ENCODE peak calls at places on chromosomes 6 and 20, in nine cellular contexts. One of them, this sample, is unnamed.

GRCh38 chr6:138400326-138400725 is 3.7 kb upstream of the HEBP2 start:
- DNase-seq in neural crest cell: no peak
- DNase-seq in HEK293T: no peak
- DNase-seq in AG10803: no peak
- DNase-seq in GM03348: no peak
- DNase-seq in IMR-90: peak; percentile 64
- DNase-seq in stimulated activated CD8-positive, alpha-beta memory T cell treated with anti-CD3 and anti-CD28 coated beads, Interleukin-15, amount 100 ng/mL, for 1 hour: no peak
- DNase-seq in H54: no peak
- DNase-seq in DMS53: no peak
- DNase-seq in this sample: no peak

GRCh38 chr20:14337400-14338171 is at the start of gene FLRT3:
- DNase-seq in neural crest cell: peak; percentile 71
- DNase-seq in HEK293T: peak; percentile 80
- DNase-seq in AG10803: peak; percentile 90
- DNase-seq in GM03348: peak; percentile 91
- DNase-seq in IMR-90: peak; percentile 96
- DNase-seq in stimulated activated CD8-positive, alpha-beta memory T cell treated with anti-CD3 and anti-CD28 coated beads, Interleukin-15, amount 100 ng/mL, for 1 hour: no peak
- DNase-seq in H54: peak; percentile 30
- DNase-seq in DMS53: peak; percentile 97
- DNase-seq in this sample: peak; percentile 86

GRCh38 chr20:44198872-44199271 is 11.7 kb downstream of the OSER1 start:
- DNase-seq in neural crest cell: no peak
- DNase-seq in HEK293T: no peak
- DNase-seq in AG10803: no peak
- DNase-seq in GM03348: no peak
- DNase-seq in IMR-90: no peak
- DNase-seq in stimulated activated CD8-positive, alpha-beta memory T cell treated with anti-CD3 and anti-CD28 coated beads, Interleukin-15, amount 100 ng/mL, for 1 hour: no peak
- DNase-seq in H54: no peak
- DNase-seq in DMS53: no peak
- DNase-seq in this sample: no peak

GRCh38 chr6:3330199-3330598 is 71.5 kb downstream of the PSMG4 start:
- DNase-seq in neural crest cell: no peak
- DNase-seq in HEK293T: peak; percentile 20
- DNase-seq in AG10803: no peak
- DNase-seq in GM03348: no peak
- DNase-seq in IMR-90: no peak
- DNase-seq in stimulated activated CD8-positive, alpha-beta memory T cell treated with anti-CD3 and anti-CD28 coated beads, Interleukin-15, amount 100 ng/mL, for 1 hour: no peak
- DNase-seq in H54: no peak
- DNase-seq in DMS53: no peak
- DNase-seq in this sample: no peak

GRCh38 chr20:58921564-58921963 is 59.5 kb upstream of the NELFCD start:
- DNase-seq in neural crest cell: no peak
- DNase-seq in HEK293T: no peak
- DNase-seq in AG10803: no peak
- DNase-seq in GM03348: no peak
- DNase-seq in IMR-90: no peak
- DNase-seq in stimulated activated CD8-positive, alpha-beta memory T cell treated with anti-CD3 and anti-CD28 coated beads, Interleukin-15, amount 100 ng/mL, for 1 hour: no peak
- DNase-seq in H54: no peak
- DNase-seq in DMS53: no peak
- DNase-seq in this sample: peak; percentile 56

GRCh38 chr20:24991897-24992419 is 593 bp downstream of the APMAP start:
- DNase-seq in neural crest cell: no peak
- DNase-seq in HEK293T: peak; percentile 49
- DNase-seq in AG10803: no peak
- DNase-seq in GM03348: peak; percentile 61
- DNase-seq in IMR-90: no peak
- DNase-seq in stimulated activated CD8-positive, alpha-beta memory T cell treated with anti-CD3 and anti-CD28 coated beads, Interleukin-15, amount 100 ng/mL, for 1 hour: no peak
- DNase-seq in H54: peak; percentile 20
- DNase-seq in DMS53: peak; percentile 66
- DNase-seq in this sample: no peak

GRCh38 chr6:108720798-108721197 is 127.4 kb upstream of the ARMC2 start:
- DNase-seq in neural crest cell: no peak
- DNase-seq in HEK293T: no peak
- DNase-seq in AG10803: no peak
- DNase-seq in GM03348: no peak
- DNase-seq in IMR-90: no peak
- DNase-seq in stimulated activated CD8-positive, alpha-beta memory T cell treated with anti-CD3 and anti-CD28 coated beads, Interleukin-15, amount 100 ng/mL, for 1 hour: no peak
- DNase-seq in H54: no peak
- DNase-seq in DMS53: no peak
- DNase-seq in this sample: no peak

GRCh38 chr6:27439371-27439770 is 33.5 kb downstream of the ZNF184 start:
- DNase-seq in neural crest cell: no peak
- DNase-seq in HEK293T: no peak
- DNase-seq in AG10803: no peak
- DNase-seq in GM03348: no peak
- DNase-seq in IMR-90: no peak
- DNase-seq in stimulated activated CD8-positive, alpha-beta memory T cell treated with anti-CD3 and anti-CD28 coated beads, Interleukin-15, amount 100 ng/mL, for 1 hour: no peak
- DNase-seq in H54: no peak
- DNase-seq in DMS53: no peak
- DNase-seq in this sample: no peak

GRCh38 chr6:68777956-68778355 is 142.9 kb downstream of the ADGRB3 start:
- DNase-seq in neural crest cell: no peak
- DNase-seq in HEK293T: no peak
- DNase-seq in AG10803: peak; percentile 11
- DNase-seq in GM03348: no peak
- DNase-seq in IMR-90: peak; percentile 2
- DNase-seq in stimulated activated CD8-positive, alpha-beta memory T cell treated with anti-CD3 and anti-CD28 coated beads, Interleukin-15, amount 100 ng/mL, for 1 hour: no peak
- DNase-seq in H54: no peak
- DNase-seq in DMS53: peak; percentile 33
- DNase-seq in this sample: no peak

GRCh38 chr6:87029711-87030314 is 65.1 kb downstream of the CGA start:
- DNase-seq in neural crest cell: no peak
- DNase-seq in HEK293T: peak; percentile 16
- DNase-seq in AG10803: peak; percentile 69
- DNase-seq in GM03348: peak; percentile 62
- DNase-seq in IMR-90: peak; percentile 72
- DNase-seq in stimulated activated CD8-positive, alpha-beta memory T cell treated with anti-CD3 and anti-CD28 coated beads, Interleukin-15, amount 100 ng/mL, for 1 hour: no peak
- DNase-seq in H54: peak; percentile 9
- DNase-seq in DMS53: peak; percentile 70
- DNase-seq in this sample: no peak

GRCh38 chr6:113011803-113012202 is 664.7 kb downstream of the RFPL4B start:
- DNase-seq in neural crest cell: no peak
- DNase-seq in HEK293T: no peak
- DNase-seq in AG10803: peak; percentile 84
- DNase-seq in GM03348: peak; percentile 35
- DNase-seq in IMR-90: peak; percentile 61
- DNase-seq in stimulated activated CD8-positive, alpha-beta memory T cell treated with anti-CD3 and anti-CD28 coated beads, Interleukin-15, amount 100 ng/mL, for 1 hour: no peak
- DNase-seq in H54: no peak
- DNase-seq in DMS53: no peak
- DNase-seq in this sample: no peak

GRCh38 chr6:170279977-170280688 is 10.7 kb downstream of the DLL1 start:
- DNase-seq in neural crest cell: no peak
- DNase-seq in HEK293T: peak; percentile 91
- DNase-seq in AG10803: peak; percentile 44
- DNase-seq in GM03348: peak; percentile 84
- DNase-seq in IMR-90: peak; percentile 12
- DNase-seq in stimulated activated CD8-positive, alpha-beta memory T cell treated with anti-CD3 and anti-CD28 coated beads, Interleukin-15, amount 100 ng/mL, for 1 hour: no peak
- DNase-seq in H54: no peak
- DNase-seq in DMS53: peak; percentile 96
- DNase-seq in this sample: peak; percentile 81

GRCh38 chr20:19823971-19824370 is 65.9 kb downstream of the RIN2 start:
- DNase-seq in neural crest cell: no peak
- DNase-seq in HEK293T: no peak
- DNase-seq in AG10803: no peak
- DNase-seq in GM03348: no peak
- DNase-seq in IMR-90: no peak
- DNase-seq in stimulated activated CD8-positive, alpha-beta memory T cell treated with anti-CD3 and anti-CD28 coated beads, Interleukin-15, amount 100 ng/mL, for 1 hour: no peak
- DNase-seq in H54: no peak
- DNase-seq in DMS53: no peak
- DNase-seq in this sample: no peak

GRCh38 chr6:41334482-41335023 is 855 bp upstream of the NCR2 start:
- DNase-seq in neural crest cell: no peak
- DNase-seq in HEK293T: peak; percentile 54
- DNase-seq in AG10803: no peak
- DNase-seq in GM03348: no peak
- DNase-seq in IMR-90: no peak
- DNase-seq in stimulated activated CD8-positive, alpha-beta memory T cell treated with anti-CD3 and anti-CD28 coated beads, Interleukin-15, amount 100 ng/mL, for 1 hour: no peak
- DNase-seq in H54: no peak
- DNase-seq in DMS53: peak; percentile 14
- DNase-seq in this sample: no peak

GRCh38 chr20:34427331-34427730 is 64.3 kb downstream of the ITCH start:
- DNase-seq in neural crest cell: no peak
- DNase-seq in HEK293T: no peak
- DNase-seq in AG10803: no peak
- DNase-seq in GM03348: no peak
- DNase-seq in IMR-90: no peak
- DNase-seq in stimulated activated CD8-positive, alpha-beta memory T cell treated with anti-CD3 and anti-CD28 coated beads, Interleukin-15, amount 100 ng/mL, for 1 hour: no peak
- DNase-seq in H54: no peak
- DNase-seq in DMS53: no peak
- DNase-seq in this sample: no peak

GRCh38 chr6:16007146-16007545 is 121.7 kb upstream of the MYLIP start:
- DNase-seq in neural crest cell: no peak
- DNase-seq in HEK293T: no peak
- DNase-seq in AG10803: no peak
- DNase-seq in GM03348: no peak
- DNase-seq in IMR-90: no peak
- DNase-seq in stimulated activated CD8-positive, alpha-beta memory T cell treated with anti-CD3 and anti-CD28 coated beads, Interleukin-15, amount 100 ng/mL, for 1 hour: no peak
- DNase-seq in H54: no peak
- DNase-seq in DMS53: no peak
- DNase-seq in this sample: no peak

GRCh38 chr6:12241493-12242214 is 48.5 kb upstream of the EDN1 start:
- DNase-seq in neural crest cell: no peak
- DNase-seq in HEK293T: no peak
- DNase-seq in AG10803: no peak
- DNase-seq in GM03348: no peak
- DNase-seq in IMR-90: no peak
- DNase-seq in stimulated activated CD8-positive, alpha-beta memory T cell treated with anti-CD3 and anti-CD28 coated beads, Interleukin-15, amount 100 ng/mL, for 1 hour: no peak
- DNase-seq in H54: no peak
- DNase-seq in DMS53: no peak
- DNase-seq in this sample: no peak

GRCh38 chr20:37527638-37528441 is at the start of gene BLCAP:
- DNase-seq in neural crest cell: peak; percentile 90
- DNase-seq in HEK293T: peak; percentile 94
- DNase-seq in AG10803: peak; percentile 85
- DNase-seq in GM03348: peak; percentile 98
- DNase-seq in IMR-90: peak; percentile 78
- DNase-seq in stimulated activated CD8-positive, alpha-beta memory T cell treated with anti-CD3 and anti-CD28 coated beads, Interleukin-15, amount 100 ng/mL, for 1 hour: peak; percentile 90
- DNase-seq in H54: peak; percentile 94
- DNase-seq in DMS53: peak; percentile 95
- DNase-seq in this sample: peak; percentile 95

GRCh38 chr6:346389-347030 is 45.0 kb upstream of the IRF4 start:
- DNase-seq in neural crest cell: no peak
- DNase-seq in HEK293T: no peak
- DNase-seq in AG10803: peak; percentile 81
- DNase-seq in GM03348: no peak
- DNase-seq in IMR-90: peak; percentile 48
- DNase-seq in stimulated activated CD8-positive, alpha-beta memory T cell treated with anti-CD3 and anti-CD28 coated beads, Interleukin-15, amount 100 ng/mL, for 1 hour: no peak
- DNase-seq in H54: no peak
- DNase-seq in DMS53: no peak
- DNase-seq in this sample: no peak

GRCh38 chr20:1813101-1813529 is 82.1 kb upstream of the SIRPA start:
- DNase-seq in neural crest cell: no peak
- DNase-seq in HEK293T: no peak
- DNase-seq in AG10803: peak; percentile 96
- DNase-seq in GM03348: peak; percentile 81
- DNase-seq in IMR-90: peak; percentile 97
- DNase-seq in stimulated activated CD8-positive, alpha-beta memory T cell treated with anti-CD3 and anti-CD28 coated beads, Interleukin-15, amount 100 ng/mL, for 1 hour: no peak
- DNase-seq in H54: peak; percentile 38
- DNase-seq in DMS53: no peak
- DNase-seq in this sample: no peak

GRCh38 chr6:77105091-77105490 is 358.2 kb downstream of the HTR1B start:
- DNase-seq in neural crest cell: no peak
- DNase-seq in HEK293T: no peak
- DNase-seq in AG10803: no peak
- DNase-seq in GM03348: no peak
- DNase-seq in IMR-90: no peak
- DNase-seq in stimulated activated CD8-positive, alpha-beta memory T cell treated with anti-CD3 and anti-CD28 coated beads, Interleukin-15, amount 100 ng/mL, for 1 hour: no peak
- DNase-seq in H54: no peak
- DNase-seq in DMS53: peak; percentile 24
- DNase-seq in this sample: no peak

GRCh38 chr20:45044084-45044573 is 56.8 kb downstream of the KCNS1 start:
- DNase-seq in neural crest cell: peak; percentile 33
- DNase-seq in HEK293T: peak; percentile 63
- DNase-seq in AG10803: peak; percentile 83
- DNase-seq in GM03348: peak; percentile 71
- DNase-seq in IMR-90: peak; percentile 86
- DNase-seq in stimulated activated CD8-positive, alpha-beta memory T cell treated with anti-CD3 and anti-CD28 coated beads, Interleukin-15, amount 100 ng/mL, for 1 hour: no peak
- DNase-seq in H54: peak; percentile 24
- DNase-seq in DMS53: peak; percentile 90
- DNase-seq in this sample: no peak

GRCh38 chr6:99334526-99335127 is 14.8 kb downstream of the FAXC start:
- DNase-seq in neural crest cell: no peak
- DNase-seq in HEK293T: peak; percentile 60
- DNase-seq in AG10803: peak; percentile 52
- DNase-seq in GM03348: peak; percentile 47
- DNase-seq in IMR-90: peak; percentile 66
- DNase-seq in stimulated activated CD8-positive, alpha-beta memory T cell treated with anti-CD3 and anti-CD28 coated beads, Interleukin-15, amount 100 ng/mL, for 1 hour: no peak
- DNase-seq in H54: no peak
- DNase-seq in DMS53: peak; percentile 73
- DNase-seq in this sample: no peak

GRCh38 chr6:143569035-143569434 is 57.5 kb upstream of the FUCA2 start:
- DNase-seq in neural crest cell: no peak
- DNase-seq in HEK293T: no peak
- DNase-seq in AG10803: peak; percentile 92
- DNase-seq in GM03348: peak; percentile 67
- DNase-seq in IMR-90: peak; percentile 53
- DNase-seq in stimulated activated CD8-positive, alpha-beta memory T cell treated with anti-CD3 and anti-CD28 coated beads, Interleukin-15, amount 100 ng/mL, for 1 hour: no peak
- DNase-seq in H54: no peak
- DNase-seq in DMS53: no peak
- DNase-seq in this sample: no peak

GRCh38 chr6:163412345-163412744 is 2.2 kb upstream of the QKI start:
- DNase-seq in neural crest cell: no peak
- DNase-seq in HEK293T: no peak
- DNase-seq in AG10803: no peak
- DNase-seq in GM03348: no peak
- DNase-seq in IMR-90: no peak
- DNase-seq in stimulated activated CD8-positive, alpha-beta memory T cell treated with anti-CD3 and anti-CD28 coated beads, Interleukin-15, amount 100 ng/mL, for 1 hour: no peak
- DNase-seq in H54: no peak
- DNase-seq in DMS53: peak; percentile 6
- DNase-seq in this sample: no peak

GRCh38 chr6:165049362-165049761 is 260.0 kb downstream of the C6orf118 start:
- DNase-seq in neural crest cell: peak; percentile 51
- DNase-seq in HEK293T: peak; percentile 60
- DNase-seq in AG10803: peak; percentile 44
- DNase-seq in GM03348: peak; percentile 60
- DNase-seq in IMR-90: no peak
- DNase-seq in stimulated activated CD8-positive, alpha-beta memory T cell treated with anti-CD3 and anti-CD28 coated beads, Interleukin-15, amount 100 ng/mL, for 1 hour: no peak
- DNase-seq in H54: no peak
- DNase-seq in DMS53: peak; percentile 65
- DNase-seq in this sample: no peak

GRCh38 chr20:51190783-51191180 is 167.9 kb upstream of the KCNG1 start:
- DNase-seq in neural crest cell: no peak
- DNase-seq in HEK293T: no peak
- DNase-seq in AG10803: peak; percentile 6
- DNase-seq in GM03348: no peak
- DNase-seq in IMR-90: peak; percentile 53
- DNase-seq in stimulated activated CD8-positive, alpha-beta memory T cell treated with anti-CD3 and anti-CD28 coated beads, Interleukin-15, amount 100 ng/mL, for 1 hour: no peak
- DNase-seq in H54: no peak
- DNase-seq in DMS53: no peak
- DNase-seq in this sample: no peak

GRCh38 chr20:39910536-39910935 is 778.5 kb downstream of the MAFB start:
- DNase-seq in neural crest cell: no peak
- DNase-seq in HEK293T: no peak
- DNase-seq in AG10803: no peak
- DNase-seq in GM03348: no peak
- DNase-seq in IMR-90: no peak
- DNase-seq in stimulated activated CD8-positive, alpha-beta memory T cell treated with anti-CD3 and anti-CD28 coated beads, Interleukin-15, amount 100 ng/mL, for 1 hour: no peak
- DNase-seq in H54: no peak
- DNase-seq in DMS53: no peak
- DNase-seq in this sample: no peak

GRCh38 chr20:36629719-36630340 is 16.2 kb downstream of the SLA2 start:
- DNase-seq in neural crest cell: no peak
- DNase-seq in HEK293T: no peak
- DNase-seq in AG10803: no peak
- DNase-seq in GM03348: no peak
- DNase-seq in IMR-90: no peak
- DNase-seq in stimulated activated CD8-positive, alpha-beta memory T cell treated with anti-CD3 and anti-CD28 coated beads, Interleukin-15, amount 100 ng/mL, for 1 hour: peak; percentile 21
- DNase-seq in H54: no peak
- DNase-seq in DMS53: no peak
- DNase-seq in this sample: no peak

GRCh38 chr20:45489083-45489531 is 19.6 kb downstream of the WFDC2 start:
- DNase-seq in neural crest cell: no peak
- DNase-seq in HEK293T: no peak
- DNase-seq in AG10803: no peak
- DNase-seq in GM03348: no peak
- DNase-seq in IMR-90: no peak
- DNase-seq in stimulated activated CD8-positive, alpha-beta memory T cell treated with anti-CD3 and anti-CD28 coated beads, Interleukin-15, amount 100 ng/mL, for 1 hour: no peak
- DNase-seq in H54: no peak
- DNase-seq in DMS53: no peak
- DNase-seq in this sample: no peak

GRCh38 chr20:20706285-20706684 is 6.2 kb downstream of the RALGAPA2 start:
- DNase-seq in neural crest cell: no peak
- DNase-seq in HEK293T: no peak
- DNase-seq in AG10803: no peak
- DNase-seq in GM03348: no peak
- DNase-seq in IMR-90: no peak
- DNase-seq in stimulated activated CD8-positive, alpha-beta memory T cell treated with anti-CD3 and anti-CD28 coated beads, Interleukin-15, amount 100 ng/mL, for 1 hour: no peak
- DNase-seq in H54: no peak
- DNase-seq in DMS53: peak; percentile 20
- DNase-seq in this sample: no peak

This sample was measured in osteocyte.